ENCODE peak calls at places on chromosome X, in ten cellular contexts. S is stomach, P is transverse colon, Q is esophagus muscularis mucosa, B is A549, Y is K562, O is tibial nerve, F is suprapubic skin, R is ovary, G is sigmoid colon. V is an unnamed sample.

GRCh38 chrX:134013092-134013497 is 27.7 kb upstream of the GPC3 start:
- DNase-seq in S (no peak), P (no peak), Q (no peak), B (no peak), Y (no peak), O (no peak), F (no peak), R (no peak), G (no peak), V (no peak)

GRCh38 chrX:78168065-78168464 is 28.6 kb upstream of the TAF9B start:
- DNase-seq in S (no peak), P (no peak), Q (no peak), B (no peak), Y (no peak), O (no peak), F (no peak), R (no peak), G (no peak), V (no peak)

GRCh38 chrX:41468647-41469323 is 21.6 kb downstream of the NYX start:
- DNase-seq in S (peak; percentile 33), P (no peak), Q (no peak), B (no peak), Y (no peak), O (no peak), F (no peak), R (no peak), G (no peak), V (no peak)

GRCh38 chrX:34918091-34918736 is 24.4 kb upstream of the FAM47B start:
- DNase-seq in S (no peak), P (no peak), Q (no peak), B (peak; percentile 42), Y (no peak), O (peak; percentile 8), F (no peak), R (no peak), G (no peak), V (no peak)

GRCh38 chrX:11130142-11130541 is 19.0 kb downstream of the HCCS start:
- DNase-seq in S (no peak), P (no peak), Q (no peak), B (no peak), Y (no peak), O (no peak), F (no peak), R (no peak), G (no peak), V (no peak)

GRCh38 chrX:119672252-119672825 is 20.6 kb downstream of the SEPTIN6 start:
- DNase-seq in S (no peak), P (no peak), Q (no peak), B (no peak), Y (no peak), O (no peak), F (no peak), R (no peak), G (no peak), V (no peak)

GRCh38 chrX:112704226-112704625 is 24.5 kb upstream of the LHFPL1 start:
- DNase-seq in S (no peak), P (no peak), Q (no peak), B (no peak), Y (no peak), O (no peak), F (no peak), R (no peak), G (no peak), V (no peak)

GRCh38 chrX:119734897-119735339 is 23.5 kb upstream of the SOWAHD start:
- DNase-seq in S (peak; percentile 49), P (peak; percentile 19), Q (no peak), B (no peak), Y (no peak), O (no peak), F (no peak), R (peak; percentile 38), G (peak; percentile 78), V (peak; percentile 77)

GRCh38 chrX:119784747-119785446 is 6.5 kb downstream of the RPL39 start:
- DNase-seq in S (peak; percentile 44), P (peak; percentile 49), Q (no peak), B (peak; percentile 51), Y (peak; percentile 37), O (no peak), F (no peak), R (no peak), G (no peak), V (no peak)

DNA sequence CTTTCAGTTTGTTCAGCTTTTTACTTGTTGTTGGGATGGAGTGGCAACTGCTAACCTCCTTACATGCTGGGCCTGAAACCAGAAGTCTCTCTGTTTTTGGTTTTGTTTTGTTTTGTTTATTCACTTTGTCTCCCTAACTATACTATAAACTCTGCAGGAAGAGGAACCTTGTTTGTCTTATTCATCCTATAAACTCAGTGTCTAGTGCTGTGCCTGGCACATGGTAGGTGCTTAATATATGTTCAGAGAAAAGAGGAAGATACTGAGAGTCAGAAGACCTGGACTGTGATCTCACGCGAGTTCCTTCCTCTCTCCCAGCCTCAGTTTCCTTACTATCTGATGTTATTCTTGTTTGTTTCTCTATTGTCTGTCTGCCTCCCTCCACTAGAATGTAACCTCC is 71.3 kb downstream of the PRPS1 start:
- DNase-seq in S (no peak), P (no peak), Q (no peak), B (no peak), Y (no peak), O (no peak), F (no peak), R (no peak), G (peak; percentile 19), V (no peak)
- H3K27ac ChIP-seq in S (peak overlapping the region; percentile 57), P (peak overlapping the region; percentile 62), Q (peak overlapping the region; percentile 70), B (peak overlapping the region; percentile 56), Y (no peak overlapping the region), O (peak overlapping the region; percentile 81), F (peak overlapping the region; percentile 82), R (no peak overlapping the region), G (peak overlapping the region; percentile 56), V (peak overlapping the region; percentile 70)

GRCh38 chrX:8639949-8640348 is 92.0 kb downstream of the ANOS1 start:
- DNase-seq in S (no peak), P (no peak), Q (no peak), B (no peak), Y (no peak), O (no peak), F (no peak), R (no peak), G (no peak), V (no peak)
- H3K4me1 ChIP-seq in S (no peaks in the 10 kb centered on the region), P (no peaks in the 10 kb centered on the region), Q (no peaks in the 10 kb centered on the region), B (no peaks in the 10 kb centered on the region), Y (no peaks in the 10 kb centered on the region), O (no peaks in the 10 kb centered on the region), F (no peaks in the 10 kb centered on the region), R (no peaks in the 10 kb centered on the region), G (no peaks in the 10 kb centered on the region), V (no peaks in the 10 kb centered on the region)

DNA sequence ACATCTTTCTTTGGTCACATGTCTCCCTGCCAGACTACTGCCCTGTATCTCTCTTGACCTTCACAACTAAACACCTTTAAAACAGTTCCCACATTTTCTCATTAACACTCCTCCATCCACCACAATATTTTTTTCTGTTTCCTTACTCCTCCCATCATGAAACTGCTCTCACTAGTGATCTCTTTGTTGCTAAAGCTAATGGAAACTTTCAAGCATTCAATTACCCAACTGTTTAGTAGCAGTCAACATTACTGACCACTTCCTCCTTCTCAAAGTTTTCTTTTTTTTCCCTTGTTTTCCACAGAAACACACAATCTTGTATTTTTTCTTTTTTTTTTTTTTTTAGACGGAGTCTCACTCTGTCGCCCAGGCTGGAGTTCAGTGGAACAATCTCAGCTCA is 100.9 kb upstream of the CXorf66 start:
- DNase-seq in S (no peak), P (no peak), Q (no peak), B (no peak), Y (no peak), O (no peak), F (no peak), R (no peak), G (no peak), V (no peak)
- TF ChIP-seq EP300 in S (no peak), P (no peak), Q (no peak), B (no peak), Y (no peak), O (no peak), F (no peak), R (no peak), G (no peak), V (no peak)

DNA sequence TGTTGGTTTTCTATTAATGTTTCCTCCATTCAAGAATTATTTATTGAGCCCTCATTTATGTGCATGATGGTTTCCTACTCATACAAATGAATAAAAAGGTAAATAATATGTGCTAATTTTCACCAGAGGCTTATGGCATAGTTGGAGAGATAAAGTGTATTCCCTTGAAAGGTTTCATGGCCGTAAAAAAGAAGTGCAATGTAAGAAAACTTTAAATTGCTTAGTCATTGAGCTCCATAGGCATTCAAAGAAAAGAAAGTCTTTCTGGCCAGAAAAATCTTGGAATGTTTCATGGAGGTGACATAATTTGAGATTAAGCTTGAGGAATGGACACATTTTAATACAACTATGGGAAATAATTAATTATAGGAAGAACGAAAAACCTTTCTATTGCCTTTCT is 8.7 kb downstream of the KLHL4 start:
- DNase-seq in S (no peak), P (no peak), Q (no peak), B (no peak), Y (no peak), O (no peak), F (no peak), R (no peak), G (no peak), V (no peak)
- H3K27ac ChIP-seq in S (no peak overlapping the region), P (no peak overlapping the region), Q (no peak overlapping the region), B (peak overlapping the region; percentile 70), Y (peak overlapping the region; percentile 57), O (no peak overlapping the region), F (no peak overlapping the region), R (no peak overlapping the region), G (no peak overlapping the region), V (no peak overlapping the region)

GRCh38 chrX:1529756-1530155 is 7.2 kb downstream of the P2RY8 start:
- DNase-seq in S (no peak), P (no peak), Q (no peak), B (no peak), Y (no peak), O (no peak), F (no peak), R (no peak), G (no peak), V (no peak)
- H3K4me1 ChIP-seq in S (no peaks in the 10 kb centered on the region), P (no peaks in the 10 kb centered on the region), Q (no peaks in the 10 kb centered on the region), B (no peaks in the 10 kb centered on the region), Y (no peaks in the 10 kb centered on the region), O (no peaks in the 10 kb centered on the region), F (no peaks in the 10 kb centered on the region), R (no peaks in the 10 kb centered on the region), G (no peaks in the 10 kb centered on the region), V (no peaks in the 10 kb centered on the region)

DNA sequence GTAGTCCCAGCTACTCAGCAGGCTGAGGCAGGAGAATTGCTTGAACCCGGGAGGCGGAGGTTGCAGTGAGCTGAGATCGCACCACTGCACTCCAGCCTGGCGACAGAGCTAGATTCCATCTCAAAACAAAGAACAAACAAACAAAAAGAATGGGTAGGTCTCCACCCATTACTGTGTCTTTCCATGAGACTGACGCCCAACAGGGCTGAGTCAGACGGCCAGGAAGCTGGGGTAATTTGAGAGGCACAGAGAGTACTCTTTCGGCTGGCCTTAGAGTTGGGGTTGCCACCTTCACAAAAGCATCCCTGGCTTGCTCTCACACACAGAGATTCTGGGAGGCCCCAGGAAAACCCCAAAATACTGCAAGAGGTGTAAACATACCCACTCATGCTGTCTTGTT is 72.0 kb upstream of the DHRSX start:
- DNase-seq in S (no peak), P (no peak), Q (no peak), B (peak; percentile 70), Y (no peak), O (no peak), F (no peak), R (no peak), G (no peak), V (no peak)
- TF ChIP-seq EP300 in S (no peak), P (no peak), Q (no peak), B (no peak), Y (no peak), O (no peak), F (no peak), R (no peak), G (no peak), V (no peak)

GRCh38 chrX:24014388-24015018 is 12.5 kb downstream of the KLHL15 start:
- DNase-seq in S (no peak), P (no peak), Q (no peak), B (no peak), Y (no peak), O (no peak), F (no peak), R (no peak), G (no peak), V (no peak)
- H3K27ac ChIP-seq in S (no peak overlapping the region), P (no peak overlapping the region), Q (peak overlapping the region; percentile 43), B (no peak overlapping the region), Y (no peak overlapping the region), O (no peak overlapping the region), F (no peak overlapping the region), R (no peak overlapping the region), G (peak overlapping the region; percentile 45), V (no peak overlapping the region)